ENCODE peak calls at places on chromosome 3, in four cellular contexts. A is H1, O is K562, C is GM12891. K is an unnamed sample.

GRCh38 chr3:126013742-126014141 is 44.8 kb downstream of the ROPN1B start:
- DNase-seq in A (no peak), O (no peak), C (no peak), K (no peak)

GRCh38 chr3:58824285-58824684 is 157.7 kb upstream of the FAM3D start:
- DNase-seq in A (peak), O (peak), C (no peak), K (no peak)

GRCh38 chr3:71511037-71511436 is 72.5 kb downstream of the FOXP1 start:
- DNase-seq in A (no peak), O (peak), C (no peak), K (no peak)

GRCh38 chr3:111745786-111746185 is 113.3 kb upstream of the PHLDB2 start:
- DNase-seq in A (no peak), O (no peak), C (no peak), K (no peak)

GRCh38 chr3:106826861-106827311 is 550.4 kb upstream of the CCDC54 start:
- DNase-seq in A (no peak), O (no peak), C (no peak), K (no peak)

GRCh38 chr3:53016236-53016635 is 29.6 kb downstream of the SFMBT1 start:
- DNase-seq in A (no peak), O (no peak), C (no peak), K (no peak)

GRCh38 chr3:44926921-44927320 is 49.1 kb downstream of the ZDHHC3 start:
- DNase-seq in A (no peak), O (peak), C (no peak), K (no peak)

GRCh38 chr3:52288674-52289073 is 1.0 kb downstream of the GLYCTK start:
- DNase-seq in A (no peak), O (no peak), C (no peak), K (no peak)

GRCh38 chr3:132788299-132788698 is 66.1 kb upstream of the NPHP3 start:
- DNase-seq in A (no peak), O (no peak), C (no peak), K (no peak)
- TF ChIP-seq POLR2AphosphoS5 in A (no peak), O (no peak), C (no peak), K (no peak)

GRCh38 chr3:32239638-32240550 is 1.4 kb downstream of the CMTM8 start:
- DNase-seq in A (no peak), O (peak), C (peak), K (no peak)
- TF ChIP-seq TAF1 in A (no peak), O (no peak), C (no peak), K (no peak)

DNA sequence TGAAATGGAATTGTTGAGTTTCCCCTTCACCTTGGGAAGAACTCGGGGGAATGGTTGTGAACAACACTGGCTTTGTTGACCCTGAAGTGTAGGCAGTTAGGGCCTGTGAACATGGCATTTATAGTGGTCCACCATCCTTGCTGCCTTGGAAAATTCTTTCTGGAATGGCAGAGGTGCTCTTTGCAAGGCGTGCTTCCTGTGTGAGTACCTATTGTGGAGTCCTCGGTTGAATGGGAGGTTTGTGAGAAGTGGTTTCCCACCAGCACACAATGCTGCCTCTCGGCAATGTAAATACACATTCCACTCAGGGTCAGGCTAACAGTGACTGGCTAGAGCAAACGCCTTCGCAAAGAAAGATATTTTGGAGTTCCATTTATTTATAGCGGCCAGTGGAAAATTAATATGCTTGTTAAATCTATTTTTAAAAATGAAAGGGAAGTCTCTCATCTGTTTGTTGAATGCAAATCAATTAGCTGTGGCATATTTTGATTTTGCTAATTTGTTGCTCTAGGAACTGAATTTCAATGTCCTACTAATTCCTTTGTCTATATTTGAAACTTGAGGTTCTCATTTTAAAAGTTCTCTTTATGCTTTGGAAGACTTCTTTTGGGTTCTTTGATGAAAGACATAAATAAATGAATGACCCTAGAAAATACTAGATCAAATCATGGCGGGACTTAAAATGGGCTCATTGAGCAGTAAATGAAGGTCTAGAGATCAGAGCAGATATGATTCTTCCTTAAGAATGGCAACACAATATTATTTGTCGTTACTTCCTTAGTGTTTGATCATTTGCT is 59.5 kb downstream of the FNDC3B start:
- DNase-seq in A (no peak), O (no peak), C (no peak), K (no peak)
- TF ChIP-seq POLR2AphosphoS5 in A (no peak), O (no peak), C (no peak), K (no peak)

DNA sequence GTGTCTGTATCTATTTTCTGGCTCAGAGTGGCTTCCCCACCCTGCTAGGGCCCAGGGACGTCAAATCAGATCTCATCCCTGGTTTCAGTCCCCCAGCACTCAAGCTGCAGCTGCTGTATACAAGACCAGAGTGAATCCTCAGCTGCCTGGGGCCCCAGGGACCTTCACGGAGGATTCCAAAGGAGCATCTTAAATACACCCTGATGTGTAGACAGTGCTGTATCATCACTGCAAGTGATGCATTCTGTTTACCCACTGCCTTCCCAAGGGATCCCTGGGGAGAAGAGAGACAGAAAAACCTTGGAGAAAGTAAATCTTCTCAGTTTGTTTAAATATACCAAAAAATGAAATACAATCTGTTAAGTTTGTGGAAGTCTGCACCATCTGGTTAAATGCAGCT is 222.4 kb upstream of the TRIM42 start:
- DNase-seq in A (no peak), O (no peak), C (no peak), K (no peak)
- TF ChIP-seq TAF1 in A (no peak), O (no peak), C (no peak), K (no peak)

DNA sequence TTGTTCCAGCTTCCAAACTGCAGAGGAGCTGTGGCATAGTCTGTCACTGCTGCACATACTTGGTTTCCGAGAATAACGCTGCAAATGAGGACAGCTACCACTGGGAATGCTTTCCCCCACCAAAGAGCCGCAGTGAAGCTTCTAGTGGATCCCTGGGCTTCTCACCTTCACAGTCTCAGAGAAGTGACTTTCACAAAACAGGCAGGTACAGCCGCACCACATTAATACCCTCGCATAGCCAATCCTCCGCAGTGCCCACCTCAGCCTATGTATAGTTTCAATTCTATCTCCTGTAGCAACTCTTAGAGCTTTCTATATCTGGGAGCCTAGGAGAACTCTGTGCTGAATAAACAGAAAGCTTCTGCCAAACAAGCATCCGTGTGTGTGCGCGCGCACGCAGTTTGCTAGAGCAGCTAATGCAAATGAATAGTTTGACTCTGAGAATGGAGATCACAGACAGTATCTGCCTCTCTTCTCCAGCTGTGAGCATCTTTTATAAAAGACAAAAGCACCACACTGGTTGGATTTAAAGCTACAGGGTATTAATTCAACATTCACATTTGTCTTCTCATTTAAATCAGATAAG is 81.9 kb upstream of the PLXND1 start:
- DNase-seq in A (peak), O (no peak), C (no peak), K (no peak)
- TF ChIP-seq POLR2AphosphoS5 in A (no peak), O (no peak), C (no peak), K (no peak)

DNA sequence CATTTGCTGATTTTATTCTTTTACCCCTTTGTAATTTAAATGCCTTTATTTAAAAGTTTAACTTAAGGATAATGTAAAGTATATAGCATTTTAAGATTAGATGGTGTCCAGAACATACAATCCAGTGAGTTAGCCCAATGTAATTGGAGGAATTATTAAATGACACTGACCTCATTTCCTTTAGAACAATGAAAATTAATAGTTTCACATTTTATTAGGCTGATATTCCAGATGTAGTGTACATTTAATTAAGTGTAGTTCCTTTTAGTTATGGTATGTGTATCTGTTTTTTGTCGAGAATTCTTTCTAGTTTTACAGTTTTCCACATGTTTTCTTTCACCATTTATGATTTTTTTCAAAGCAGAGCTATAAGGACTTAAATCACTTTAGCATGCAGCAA is 75.8 kb downstream of the RSRC1 start:
- DNase-seq in A (no peak), O (no peak), C (no peak), K (no peak)
- TF ChIP-seq TAF1 in A (no peak), O (no peak), C (no peak), K (no peak)

DNA sequence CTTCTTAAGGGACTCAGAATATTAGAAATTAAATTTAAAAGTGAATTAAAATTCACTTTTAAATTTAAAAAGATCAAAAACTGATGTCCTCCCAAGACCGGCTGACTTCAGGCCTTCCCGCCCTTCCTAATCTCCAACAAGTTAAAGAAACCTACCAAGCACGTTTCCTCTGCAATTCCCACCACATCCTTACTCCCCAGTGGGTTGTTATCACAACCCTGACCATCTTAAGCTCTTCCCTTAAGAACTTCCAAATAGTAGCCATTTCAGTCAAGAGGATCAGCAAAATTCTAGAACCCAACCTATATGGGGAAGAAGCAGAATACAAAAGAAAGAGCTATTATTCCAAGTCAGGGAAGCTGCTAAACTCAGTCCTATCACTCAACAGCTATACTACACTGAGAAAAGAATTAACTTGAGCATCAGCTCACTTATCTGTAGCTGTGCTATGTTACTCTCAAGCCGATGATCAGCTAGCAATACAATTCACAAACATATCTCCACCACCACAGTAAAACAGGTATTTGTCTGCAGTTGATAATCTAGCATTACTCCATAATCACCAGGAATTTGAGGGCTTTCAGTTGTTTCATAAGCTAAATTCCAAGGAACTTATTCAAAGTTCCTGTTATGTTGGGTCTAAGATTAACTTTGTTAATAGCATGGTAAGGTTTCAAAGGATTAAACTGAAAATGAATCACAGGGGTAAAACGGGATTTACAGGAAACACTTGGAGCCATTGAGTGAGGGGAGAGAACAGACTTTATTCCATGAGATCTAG is 14.3 kb downstream of the ABCC5 start:
- DNase-seq in A (no peak), O (no peak), C (no peak), K (no peak)
- TF ChIP-seq POLR2AphosphoS5 in A (no peak), O (no peak), C (no peak), K (no peak)

K was measured in GM12892.